ENCODE peak calls at places on chromosomes 4 and X, in five cellular contexts. R is H9, T is GM20000, K is tibial artery, H is RWPE1. B is an unnamed sample.

GRCh38 chrX:74426071-74426470 is 4.8 kb downstream of the SLC16A2 start:
- DNase-seq in R (no peak), K (no peak), H (no peak), T (no peak), B (peak)

GRCh38 chr4:87853108-87853507 is 20.3 kb downstream of the MEPE start:
- DNase-seq in R (no peak), T (peak), K (no peak), H (peak), B (no peak)

GRCh38 chr4:177478496-177478895 is 36.3 kb upstream of the AGA start:
- DNase-seq in H (no peak), K (no peak), R (no peak), T (no peak), B (no peak)

GRCh38 chrX:119887721-119888425 is 7.8 kb upstream of the AKAP14 start:
- DNase-seq in R (peak), H (peak), K (peak), T (peak), B (peak)

GRCh38 chrX:149962859-149963757 is 24.8 kb upstream of the EOLA2 start:
- DNase-seq in T (peak), H (peak), K (peak), R (peak), B (no peak)

GRCh38 chr4:86432552-86433134 is 72.8 kb upstream of the MAPK10 start:
- DNase-seq in T (no peak), H (no peak), K (no peak), R (no peak), B (no peak)

GRCh38 chr4:128823025-128823661 is 13.6 kb downstream of the JADE1 start:
- DNase-seq in H (peak), T (no peak), R (no peak), K (no peak), B (no peak)

GRCh38 chr4:13963601-13964000 is 336.1 kb upstream of the BOD1L1 start:
- DNase-seq in H (no peak), T (no peak), K (no peak), R (no peak), B (no peak)

GRCh38 chr4:151753056-151753455 is 7.8 kb downstream of the GATB start:
- DNase-seq in H (peak), R (no peak), T (peak), K (no peak), B (no peak)

GRCh38 chrX:23317799-23318724 is 16.6 kb upstream of the PTCHD1 start:
- DNase-seq in H (peak), T (peak), R (peak), K (no peak), B (no peak)

GRCh38 chr4:53830511-53830910 is 233.9 kb downstream of the CHIC2 start:
- DNase-seq in H (no peak), T (no peak), R (no peak), K (no peak), B (no peak)

GRCh38 chr4:156970501-156971167 is 965 bp downstream of the PDGFC start:
- DNase-seq in K (peak), T (peak), H (peak), R (peak), B (peak)

GRCh38 chrX:1244164-1245076 is 24.2 kb upstream of the CSF2RA start:
- DNase-seq in T (no peak), R (peak), K (no peak), H (no peak), B (no peak)

GRCh38 chr4:152894673-152895072 is 41.5 kb upstream of the FHDC1 start:
- DNase-seq in K (no peak), R (no peak), T (no peak), H (peak), B (no peak)

GRCh38 chrX:74540635-74541249 is 73.7 kb downstream of the RLIM start:
- DNase-seq in H (no peak), K (no peak), R (no peak), T (no peak), B (no peak)

GRCh38 chr4:170145120-170145519 is 55.4 kb upstream of the AADAT start:
- DNase-seq in H (no peak), R (no peak), T (no peak), K (no peak), B (no peak)

GRCh38 chrX:11435568-11435967 is 142.4 kb downstream of the AMELX start:
- DNase-seq in K (no peak), R (no peak), T (no peak), H (no peak), B (no peak)

GRCh38 chr4:128863314-128864075 is 54.0 kb downstream of the JADE1 start:
- DNase-seq in R (peak), H (peak), T (peak), K (peak), B (peak)

GRCh38 chr4:128322986-128323385 is 35.4 kb upstream of the PGRMC2 start:
- DNase-seq in R (no peak), H (peak), K (no peak), T (no peak), B (no peak)

GRCh38 chr4:140049024-140049923 is 104.7 kb downstream of the MAML3 start:
- DNase-seq in K (peak), H (no peak), R (peak), T (peak), B (no peak)

GRCh38 chrX:150772150-150772970 is 79.2 kb downstream of the MTMR1 start:
- DNase-seq in T (peak), H (peak), R (peak), K (peak), B (peak)

GRCh38 chr4:83890231-83890630 is 354.3 kb downstream of the GPAT3 start:
- DNase-seq in H (no peak), R (no peak), K (no peak), T (no peak), B (no peak)

GRCh38 chrX:13899607-13900006 is 82.7 kb upstream of the GPM6B start:
- DNase-seq in T (no peak), H (peak), K (peak), R (no peak), B (no peak)

GRCh38 chr4:110196871-110197420 is 1.5 kb downstream of the ELOVL6 start:
- DNase-seq in R (peak), T (peak), K (peak), H (peak), B (peak)

GRCh38 chr4:113050361-113050760 is 908 bp downstream of the ANK2 start:
- DNase-seq in T (no peak), H (no peak), R (no peak), K (no peak), B (no peak)

GRCh38 chrX:66731398-66731797 is 92.5 kb upstream of the EDA2R start:
- DNase-seq in K (no peak), T (peak), H (no peak), R (no peak), B (no peak)

GRCh38 chr4:165010991-165011390 is 20.8 kb upstream of the TRIM60 start:
- DNase-seq in T (no peak), K (no peak), R (no peak), H (no peak), B (peak)

GRCh38 chr4:87904627-87905026 is 70.9 kb upstream of the SPP1 start:
- DNase-seq in H (no peak), T (no peak), K (no peak), R (no peak), B (no peak)

GRCh38 chrX:118221257-118221656 is 104.6 kb upstream of the KLHL13 start:
- DNase-seq in K (no peak), R (no peak), H (no peak), T (no peak), B (no peak)

GRCh38 chr4:168945291-168945690 is 64.8 kb downstream of the CBR4 start:
- DNase-seq in T (no peak), H (no peak), K (no peak), R (no peak), B (no peak)

GRCh38 chrX:42807393-42807792 is 29.4 kb upstream of the PPP1R2C start:
- DNase-seq in K (no peak), T (no peak), R (no peak), H (no peak), B (no peak)

GRCh38 chr4:21544410-21544809 is 404.2 kb downstream of the KCNIP4 start:
- DNase-seq in T (no peak), H (no peak), R (no peak), K (no peak), B (no peak)

GRCh38 chr4:102843938-102844337 is 16.6 kb upstream of the UBE2D3 start:
- DNase-seq in T (no peak), K (no peak), R (no peak), H (no peak), B (no peak)

GRCh38 chrX:13287816-13288215 is 32.0 kb downstream of the ATXN3L start:
- DNase-seq in H (no peak), K (no peak), T (no peak), R (no peak), B (no peak)

GRCh38 chr4:73603307-73603710 is 16.9 kb downstream of the RASSF6 start:
- DNase-seq in R (no peak), H (no peak), T (peak), K (no peak), B (no peak)

GRCh38 chrX:132272826-132273225 is 53.6 kb upstream of the RAP2C start:
- DNase-seq in K (no peak), H (no peak), R (no peak), T (no peak), B (no peak)

GRCh38 chr4:167021545-167022155 is 212.6 kb downstream of the SPOCK3 start:
- DNase-seq in T (peak), R (peak), K (peak), H (peak), B (peak)

GRCh38 chrX:108167211-108167872 is 75.8 kb downstream of the ATG4A start:
- DNase-seq in K (no peak), H (peak), T (no peak), R (no peak), B (no peak)

GRCh38 chr4:139732991-139733555 is 67.5 kb downstream of the MGST2 start:
- DNase-seq in T (no peak), H (no peak), K (no peak), R (no peak), B (no peak)

GRCh38 chr4:107937040-107937439 is 5.7 kb downstream of the CYP2U1 start:
- DNase-seq in R (no peak), T (peak), H (no peak), K (no peak), B (no peak)

GRCh38 chr4:107935246-107935645 is 3.9 kb downstream of the CYP2U1 start:
- DNase-seq in K (no peak), H (no peak), R (no peak), T (no peak), B (no peak)

GRCh38 chr4:107931775-107932321 is 499 bp downstream of the CYP2U1 start:
- DNase-seq in T (no peak), H (no peak), K (peak), R (no peak), B (no peak)

DNA sequence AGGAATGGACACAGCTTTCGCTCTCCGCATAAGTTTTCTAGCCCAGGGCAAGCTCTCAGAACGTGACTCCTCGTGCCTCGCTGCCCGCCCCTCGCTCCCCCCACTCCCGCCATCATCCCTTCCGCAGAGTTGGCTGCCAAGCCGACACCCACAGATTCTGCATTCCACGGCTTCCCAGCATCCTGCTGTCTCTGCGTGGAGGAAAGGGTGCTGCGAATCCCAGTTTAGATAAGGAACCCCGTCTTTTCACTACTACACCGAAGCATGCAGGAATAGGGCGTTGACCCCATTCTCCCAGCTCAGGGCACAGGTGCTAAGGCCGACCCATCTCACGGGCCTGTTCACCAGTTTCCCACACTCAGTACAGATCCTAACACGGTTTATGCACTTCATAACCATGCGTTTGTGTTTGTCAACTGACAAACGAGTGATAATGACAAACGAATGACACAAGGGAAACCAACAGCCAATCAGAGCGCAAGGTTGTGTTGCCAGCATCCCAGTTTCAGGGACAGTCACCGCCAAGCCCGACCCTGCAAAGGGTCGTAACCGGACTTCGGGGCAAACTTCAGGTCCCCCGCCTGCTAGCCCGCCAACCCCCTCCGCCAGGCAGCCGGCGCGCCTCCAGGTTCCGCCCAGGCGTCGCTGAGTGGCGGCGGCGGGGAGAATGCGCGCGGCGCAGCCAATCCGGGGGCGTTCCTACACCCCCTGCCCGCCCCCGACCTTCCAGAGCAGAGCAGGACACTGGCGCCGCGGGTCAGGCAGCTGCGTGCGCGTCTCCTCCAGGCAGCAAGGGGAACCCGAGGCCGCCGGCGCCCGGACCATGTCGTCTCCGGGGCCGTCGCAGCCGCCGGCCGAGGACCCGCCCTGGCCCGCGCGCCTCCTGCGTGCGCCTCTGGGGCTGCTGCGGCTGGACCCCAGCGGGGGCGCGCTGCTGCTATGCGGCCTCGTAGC is at the start of gene CYP2U1:
- DNase-seq in R (peak), T (peak), K (peak), H (peak), B (peak)
- TF ChIP-seq CTCF in R (no peak), T (no peak), K (peak), H (peak), B (peak)

GRCh38 chrX:19515615-19516105 is 352 bp upstream of the MAP3K15 start:
- DNase-seq in K (no peak), R (no peak), H (no peak), T (peak), B (no peak)
- TF ChIP-seq CTCF in K (no peak), R (no peak), H (no peak), T (peak), B (no peak)

DNA sequence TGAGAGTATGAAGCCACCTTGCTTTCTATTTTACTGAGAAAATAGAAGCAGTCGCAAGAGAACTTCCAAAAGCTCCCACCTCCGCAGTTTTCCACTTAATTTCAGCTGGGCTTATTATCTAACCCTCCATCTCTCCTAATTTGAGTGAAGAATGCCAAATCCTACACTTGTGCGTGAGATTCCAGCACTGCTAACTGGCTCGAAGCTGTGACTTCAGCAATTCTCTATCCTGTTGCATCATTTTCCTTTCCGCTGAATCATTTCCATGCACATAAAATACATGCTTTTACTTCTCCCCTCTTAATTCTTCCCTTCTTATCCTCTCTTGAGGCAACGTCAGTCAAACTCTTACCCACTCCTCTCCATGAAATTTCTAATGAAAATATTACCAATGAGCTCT is 189.5 kb downstream of the GASK1B start:
- DNase-seq in K (no peak), T (no peak), H (no peak), R (no peak), B (no peak)
- TF ChIP-seq CTCF in K (no peak), T (no peak), H (no peak), R (no peak), B (no peak)

GRCh38 chr4:45648846-45649245 is 475.0 kb downstream of the GABRG1 start:
- DNase-seq in T (no peak), H (no peak), K (no peak), R (no peak), B (no peak)

GRCh38 chr4:45646885-45647598 is 476.8 kb downstream of the GABRG1 start:
- DNase-seq in R (no peak), T (no peak), H (no peak), K (no peak), B (no peak)

GRCh38 chr4:45647823-45648222 is 476.0 kb downstream of the GABRG1 start:
- DNase-seq in R (no peak), K (no peak), T (no peak), H (no peak), B (no peak)

GRCh38 chr4:45650545-45650944 is 473.3 kb downstream of the GABRG1 start:
- DNase-seq in R (no peak), T (no peak), H (no peak), K (no peak), B (no peak)
- TF ChIP-seq CTCF in R (no peak), T (no peak), H (no peak), K (no peak), B (no peak)

GRCh38 chr4:82611982-82612381 is 50.2 kb upstream of the TMEM150C start:
- DNase-seq in K (no peak), R (no peak), T (no peak), H (no peak), B (no peak)
- TF ChIP-seq CTCF in K (no peak), R (no peak), T (no peak), H (no peak), B (no peak)

DNA sequence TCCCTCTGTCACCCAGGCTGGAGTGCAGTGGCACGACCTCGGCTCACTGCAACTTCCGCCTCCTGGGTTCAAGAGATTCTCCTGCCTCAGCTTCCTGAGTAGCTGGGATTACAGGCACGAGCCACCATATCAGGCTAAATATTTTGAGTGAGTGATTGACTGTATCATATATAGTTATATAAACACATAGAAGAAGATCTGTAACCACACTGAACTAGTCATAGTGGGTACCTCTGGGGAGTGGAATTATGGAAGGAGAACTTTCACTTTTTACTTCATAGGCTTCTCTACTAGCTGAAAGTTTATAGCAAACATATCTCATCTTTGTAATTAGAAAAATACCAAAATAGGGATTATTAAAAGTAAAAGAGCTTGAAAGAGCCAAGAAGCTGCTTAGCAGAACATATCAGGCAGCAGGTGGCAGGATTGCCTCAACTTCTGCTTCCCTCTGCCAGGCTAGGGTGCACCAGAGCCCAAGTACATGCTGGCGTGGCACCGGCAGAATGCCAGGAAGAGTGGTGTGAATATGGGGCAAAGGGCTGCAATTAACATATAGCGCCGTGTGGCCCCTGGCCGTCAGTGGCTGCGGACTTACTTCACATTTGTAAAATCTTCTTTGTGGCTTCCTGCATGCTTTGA is 39.5 kb upstream of the CD40LG start:
- DNase-seq in R (peak), T (no peak), H (no peak), K (peak), B (no peak)
- TF ChIP-seq CTCF in R (peak), T (peak), H (no peak), K (peak), B (peak)

GRCh38 chrX:134369576-134369975 is 90.4 kb upstream of the HPRT1 start:
- DNase-seq in T (peak), H (no peak), R (no peak), K (no peak), B (no peak)
- TF ChIP-seq CTCF in T (no peak), H (no peak), R (no peak), K (no peak), B (no peak)

GRCh38 chrX:153440556-153441135 is 5.2 kb downstream of the TREX2 start:
- DNase-seq in R (no peak), H (no peak), K (no peak), T (no peak), B (no peak)

GRCh38 chrX:153435845-153436244 is 10.0 kb downstream of the TREX2 start:
- DNase-seq in K (no peak), H (no peak), R (no peak), T (no peak), B (no peak)

GRCh38 chrX:153441296-153441695 is 4.6 kb downstream of the TREX2 start:
- DNase-seq in H (peak), R (no peak), T (no peak), K (no peak), B (no peak)

GRCh38 chrX:153439977-153440376 is 5.9 kb downstream of the TREX2 start:
- DNase-seq in K (no peak), T (no peak), R (no peak), H (no peak), B (no peak)

GRCh38 chrX:153438522-153438921 is 7.3 kb downstream of the TREX2 start:
- DNase-seq in K (no peak), R (no peak), H (no peak), T (no peak), B (no peak)
- TF ChIP-seq CTCF in K (peak), R (peak), H (no peak), T (no peak), B (peak)

B was measured in osteocyte.